ENCODE peak calls at places on chromosome 1, in seven cellular contexts. One of them, this sample, is unnamed.
A peak's percentile ranks its signal among the peaks of the same experiment; 100 is the strongest.

GRCh38 chr1:85884372-85885035 is 176.3 kb upstream of the ZNHIT6 start:
- DNase-seq in neural progenitor cell: peak; percentile 47
- DNase-seq in pancreas: no peak
- DNase-seq in gastrocnemius medialis: no peak
- DNase-seq in fibroblast of pulmonary artery: peak; percentile 42
- DNase-seq in SJCRH30: no peak
- DNase-seq in lower lobe of right lung: no peak
- DNase-seq in this sample: peak; percentile 36

GRCh38 chr1:28370220-28371010 is 875 bp downstream of the PHACTR4 start:
- DNase-seq in SJCRH30: peak; percentile 63
- DNase-seq in fibroblast of pulmonary artery: peak; percentile 46
- DNase-seq in gastrocnemius medialis: no peak
- DNase-seq in pancreas: peak; percentile 37
- DNase-seq in lower lobe of right lung: no peak
- DNase-seq in neural progenitor cell: peak; percentile 65
- DNase-seq in this sample: no peak

GRCh38 chr1:2135425-2135824 is 59.1 kb downstream of the FAAP20 start:
- DNase-seq in gastrocnemius medialis: no peak
- DNase-seq in fibroblast of pulmonary artery: peak; percentile 78
- DNase-seq in lower lobe of right lung: peak; percentile 91
- DNase-seq in pancreas: no peak
- DNase-seq in SJCRH30: peak; percentile 46
- DNase-seq in neural progenitor cell: peak; percentile 59
- DNase-seq in this sample: no peak

GRCh38 chr1:227257964-227258363 is 60.3 kb downstream of the CDC42BPA start:
- DNase-seq in neural progenitor cell: peak; percentile 15
- DNase-seq in pancreas: no peak
- DNase-seq in gastrocnemius medialis: no peak
- DNase-seq in lower lobe of right lung: no peak
- DNase-seq in fibroblast of pulmonary artery: no peak
- DNase-seq in SJCRH30: no peak
- DNase-seq in this sample: no peak

GRCh38 chr1:54273837-54274192 is 73.8 kb downstream of the MRPL37 start:
- DNase-seq in SJCRH30: peak; percentile 89
- DNase-seq in neural progenitor cell: peak; percentile 75
- DNase-seq in fibroblast of pulmonary artery: no peak
- DNase-seq in gastrocnemius medialis: peak; percentile 74
- DNase-seq in lower lobe of right lung: no peak
- DNase-seq in pancreas: no peak
- DNase-seq in this sample: no peak

GRCh38 chr1:27668808-27669723 is 2.9 kb downstream of the IFI6 start:
- DNase-seq in fibroblast of pulmonary artery: peak; percentile 66
- DNase-seq in lower lobe of right lung: peak; percentile 88
- DNase-seq in gastrocnemius medialis: peak; percentile 62
- DNase-seq in neural progenitor cell: peak; percentile 78
- DNase-seq in SJCRH30: peak; percentile 75
- DNase-seq in pancreas: peak; percentile 98
- DNase-seq in this sample: peak; percentile 51

GRCh38 chr1:55287732-55288131 is 72.6 kb upstream of the USP24 start:
- DNase-seq in lower lobe of right lung: no peak
- DNase-seq in gastrocnemius medialis: no peak
- DNase-seq in fibroblast of pulmonary artery: no peak
- DNase-seq in SJCRH30: no peak
- DNase-seq in pancreas: no peak
- DNase-seq in neural progenitor cell: no peak
- DNase-seq in this sample: no peak

GRCh38 chr1:27832762-27833161 is 2.2 kb downstream of the PPP1R8 start:
- DNase-seq in lower lobe of right lung: no peak
- DNase-seq in pancreas: no peak
- DNase-seq in fibroblast of pulmonary artery: peak; percentile 63
- DNase-seq in SJCRH30: no peak
- DNase-seq in gastrocnemius medialis: no peak
- DNase-seq in neural progenitor cell: no peak
- DNase-seq in this sample: no peak

GRCh38 chr1:156385534-156386031 is 16.6 kb downstream of the RHBG start:
- DNase-seq in pancreas: peak; percentile 83
- DNase-seq in SJCRH30: peak; percentile 48
- DNase-seq in neural progenitor cell: peak; percentile 89
- DNase-seq in fibroblast of pulmonary artery: peak; percentile 78
- DNase-seq in gastrocnemius medialis: peak; percentile 31
- DNase-seq in lower lobe of right lung: peak; percentile 61
- DNase-seq in this sample: peak; percentile 87

GRCh38 chr1:226973898-226974543 is 33.9 kb downstream of the COQ8A start:
- DNase-seq in SJCRH30: no peak
- DNase-seq in neural progenitor cell: no peak
- DNase-seq in gastrocnemius medialis: peak; percentile 85
- DNase-seq in lower lobe of right lung: no peak
- DNase-seq in pancreas: no peak
- DNase-seq in fibroblast of pulmonary artery: peak; percentile 79
- DNase-seq in this sample: no peak

GRCh38 chr1:66747500-66747899 is 4.8 kb upstream of the DYNLT5 start:
- DNase-seq in neural progenitor cell: no peak
- DNase-seq in pancreas: no peak
- DNase-seq in gastrocnemius medialis: no peak
- DNase-seq in lower lobe of right lung: no peak
- DNase-seq in SJCRH30: no peak
- DNase-seq in fibroblast of pulmonary artery: no peak
- DNase-seq in this sample: no peak

GRCh38 chr1:205535866-205536758 is 31.6 kb downstream of the CDK18 start:
- DNase-seq in neural progenitor cell: no peak
- DNase-seq in SJCRH30: no peak
- DNase-seq in pancreas: no peak
- DNase-seq in lower lobe of right lung: no peak
- DNase-seq in gastrocnemius medialis: no peak
- DNase-seq in fibroblast of pulmonary artery: no peak
- DNase-seq in this sample: no peak

DNA sequence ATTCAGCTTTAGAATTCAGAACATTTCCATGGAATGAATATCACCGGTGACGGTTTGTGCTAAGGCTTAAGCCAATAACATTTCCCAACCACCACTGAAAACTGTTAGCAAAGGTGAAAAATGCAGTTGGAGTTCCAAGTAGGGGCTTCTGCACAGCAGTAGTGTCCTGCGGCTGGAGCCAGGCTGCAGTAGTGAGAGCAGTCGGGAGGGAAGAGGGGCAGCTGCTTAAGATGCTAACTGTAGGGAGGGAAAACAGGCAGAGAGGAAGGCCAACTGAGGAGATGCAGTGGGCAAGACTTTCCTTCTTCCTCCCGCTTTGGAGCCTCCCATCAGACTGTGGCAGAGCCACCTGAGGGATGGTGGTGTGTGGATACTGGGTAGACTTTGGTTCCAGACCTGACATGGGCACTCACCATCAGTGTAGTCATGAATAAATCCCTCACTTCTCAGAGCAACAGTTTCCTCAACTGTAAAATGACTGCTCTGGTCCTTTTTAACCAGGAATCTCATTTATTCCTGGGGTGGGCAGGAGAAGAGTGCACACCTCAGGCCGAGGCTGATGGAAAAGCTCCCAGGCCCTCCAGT is 3.2 kb downstream of the F3 start:
- DNase-seq in neural progenitor cell: peak; percentile 52
- DNase-seq in lower lobe of right lung: no peak
- DNase-seq in fibroblast of pulmonary artery: no peak
- DNase-seq in SJCRH30: no peak
- DNase-seq in pancreas: no peak
- DNase-seq in gastrocnemius medialis: no peak
- DNase-seq in this sample: no peak
- H3K4me3 ChIP-seq in neural progenitor cell: no peak overlapping the region
- H3K4me3 ChIP-seq in lower lobe of right lung: peak overlapping the region; percentile 79
- H3K4me3 ChIP-seq in fibroblast of pulmonary artery: peak overlapping the region; percentile 10
- H3K4me3 ChIP-seq in SJCRH30: no peak overlapping the region
- H3K4me3 ChIP-seq in pancreas: no peak overlapping the region
- H3K4me3 ChIP-seq in gastrocnemius medialis: peak overlapping the region; percentile 62
- H3K4me3 ChIP-seq in this sample: no peak overlapping the region

GRCh38 chr1:206904423-206905142 is 7.3 kb downstream of the IL24 start:
- DNase-seq in gastrocnemius medialis: no peak
- DNase-seq in SJCRH30: no peak
- DNase-seq in lower lobe of right lung: no peak
- DNase-seq in neural progenitor cell: no peak
- DNase-seq in pancreas: no peak
- DNase-seq in fibroblast of pulmonary artery: peak; percentile 20
- DNase-seq in this sample: no peak

GRCh38 chr1:206900149-206900548 is 2.9 kb downstream of the IL24 start:
- DNase-seq in pancreas: no peak
- DNase-seq in neural progenitor cell: no peak
- DNase-seq in lower lobe of right lung: no peak
- DNase-seq in gastrocnemius medialis: no peak
- DNase-seq in fibroblast of pulmonary artery: no peak
- DNase-seq in SJCRH30: no peak
- DNase-seq in this sample: no peak

GRCh38 chr1:206901944-206902343 is 4.7 kb downstream of the IL24 start:
- DNase-seq in SJCRH30: no peak
- DNase-seq in neural progenitor cell: no peak
- DNase-seq in gastrocnemius medialis: no peak
- DNase-seq in pancreas: no peak
- DNase-seq in fibroblast of pulmonary artery: no peak
- DNase-seq in lower lobe of right lung: no peak
- DNase-seq in this sample: no peak

GRCh38 chr1:206903687-206904086 is 6.4 kb downstream of the IL24 start:
- DNase-seq in SJCRH30: no peak
- DNase-seq in pancreas: no peak
- DNase-seq in fibroblast of pulmonary artery: peak; percentile 53
- DNase-seq in gastrocnemius medialis: peak; percentile 37
- DNase-seq in lower lobe of right lung: no peak
- DNase-seq in neural progenitor cell: no peak
- DNase-seq in this sample: no peak

DNA sequence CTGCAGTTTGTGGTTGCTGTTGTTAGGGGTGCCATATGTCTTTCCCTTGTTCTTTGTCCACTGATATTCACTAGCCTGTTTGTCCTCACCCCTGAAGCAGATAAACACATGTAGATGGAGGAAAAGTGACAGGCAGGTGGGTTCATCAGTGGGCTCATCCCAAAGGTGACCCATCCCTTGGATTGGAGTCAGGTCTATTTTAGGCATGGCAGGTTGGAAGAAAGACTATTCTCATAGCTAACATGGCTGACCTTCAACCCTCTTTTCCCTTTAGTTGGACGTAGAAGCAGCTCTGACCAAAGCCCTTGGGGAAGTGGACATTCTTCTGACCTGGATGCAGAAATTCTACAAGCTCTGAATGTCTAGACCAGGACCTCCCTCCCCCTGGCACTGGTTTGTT is 5.5 kb downstream of the IL24 start:
- DNase-seq in gastrocnemius medialis: no peak
- DNase-seq in neural progenitor cell: no peak
- DNase-seq in fibroblast of pulmonary artery: no peak
- DNase-seq in pancreas: no peak
- DNase-seq in lower lobe of right lung: no peak
- DNase-seq in SJCRH30: no peak
- DNase-seq in this sample: no peak
- H3K4me3 ChIP-seq in gastrocnemius medialis: no peak overlapping the region
- H3K4me3 ChIP-seq in neural progenitor cell: no peak overlapping the region
- H3K4me3 ChIP-seq in fibroblast of pulmonary artery: no peak overlapping the region
- H3K4me3 ChIP-seq in pancreas: no peak overlapping the region
- H3K4me3 ChIP-seq in lower lobe of right lung: no peak overlapping the region
- H3K4me3 ChIP-seq in SJCRH30: no peak overlapping the region
- H3K4me3 ChIP-seq in this sample: no peak overlapping the region

GRCh38 chr1:161733526-161733925 is 12.2 kb downstream of the FCRLB start:
- DNase-seq in fibroblast of pulmonary artery: peak; percentile 92
- DNase-seq in SJCRH30: no peak
- DNase-seq in pancreas: no peak
- DNase-seq in lower lobe of right lung: no peak
- DNase-seq in neural progenitor cell: no peak
- DNase-seq in gastrocnemius medialis: no peak
- DNase-seq in this sample: no peak

GRCh38 chr1:161735837-161736236 is 13.7 kb upstream of the DUSP12 start:
- DNase-seq in neural progenitor cell: no peak
- DNase-seq in lower lobe of right lung: no peak
- DNase-seq in SJCRH30: no peak
- DNase-seq in gastrocnemius medialis: no peak
- DNase-seq in fibroblast of pulmonary artery: no peak
- DNase-seq in pancreas: no peak
- DNase-seq in this sample: no peak

GRCh38 chr1:161731241-161731640 is 9.9 kb downstream of the FCRLB start:
- DNase-seq in pancreas: no peak
- DNase-seq in lower lobe of right lung: no peak
- DNase-seq in gastrocnemius medialis: no peak
- DNase-seq in neural progenitor cell: no peak
- DNase-seq in SJCRH30: no peak
- DNase-seq in fibroblast of pulmonary artery: no peak
- DNase-seq in this sample: no peak

GRCh38 chr1:161730050-161730564 is 8.8 kb downstream of the FCRLB start:
- DNase-seq in gastrocnemius medialis: no peak
- DNase-seq in neural progenitor cell: no peak
- DNase-seq in lower lobe of right lung: no peak
- DNase-seq in SJCRH30: no peak
- DNase-seq in pancreas: no peak
- DNase-seq in fibroblast of pulmonary artery: peak; percentile 51
- DNase-seq in this sample: no peak

DNA sequence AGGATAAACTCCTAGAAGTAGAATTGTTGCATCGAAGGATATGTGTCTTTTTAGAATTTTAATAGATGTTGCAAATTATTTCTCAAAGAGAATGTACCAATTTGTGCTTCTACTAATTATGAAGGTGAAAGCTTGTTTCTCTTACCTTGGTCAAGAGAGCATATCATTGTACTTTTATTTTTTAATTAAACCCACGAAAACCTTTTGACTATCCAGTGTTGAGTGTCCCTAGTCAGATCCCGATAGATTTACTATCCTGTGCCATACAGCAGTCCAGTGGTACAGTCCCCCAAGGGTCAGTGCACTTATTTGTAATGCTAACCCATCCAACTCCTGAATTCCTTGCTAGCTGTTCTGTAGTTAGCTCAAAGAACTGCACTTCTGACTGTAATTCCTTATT is 11.0 kb downstream of the FCRLB start:
- DNase-seq in neural progenitor cell: no peak
- DNase-seq in fibroblast of pulmonary artery: no peak
- DNase-seq in SJCRH30: no peak
- DNase-seq in pancreas: no peak
- DNase-seq in gastrocnemius medialis: no peak
- DNase-seq in lower lobe of right lung: no peak
- DNase-seq in this sample: no peak
- H3K4me3 ChIP-seq in neural progenitor cell: no peak overlapping the region
- H3K4me3 ChIP-seq in fibroblast of pulmonary artery: no peak overlapping the region
- H3K4me3 ChIP-seq in SJCRH30: no peak overlapping the region
- H3K4me3 ChIP-seq in pancreas: no peak overlapping the region
- H3K4me3 ChIP-seq in gastrocnemius medialis: no peak overlapping the region
- H3K4me3 ChIP-seq in lower lobe of right lung: no peak overlapping the region
- H3K4me3 ChIP-seq in this sample: no peak overlapping the region

DNA sequence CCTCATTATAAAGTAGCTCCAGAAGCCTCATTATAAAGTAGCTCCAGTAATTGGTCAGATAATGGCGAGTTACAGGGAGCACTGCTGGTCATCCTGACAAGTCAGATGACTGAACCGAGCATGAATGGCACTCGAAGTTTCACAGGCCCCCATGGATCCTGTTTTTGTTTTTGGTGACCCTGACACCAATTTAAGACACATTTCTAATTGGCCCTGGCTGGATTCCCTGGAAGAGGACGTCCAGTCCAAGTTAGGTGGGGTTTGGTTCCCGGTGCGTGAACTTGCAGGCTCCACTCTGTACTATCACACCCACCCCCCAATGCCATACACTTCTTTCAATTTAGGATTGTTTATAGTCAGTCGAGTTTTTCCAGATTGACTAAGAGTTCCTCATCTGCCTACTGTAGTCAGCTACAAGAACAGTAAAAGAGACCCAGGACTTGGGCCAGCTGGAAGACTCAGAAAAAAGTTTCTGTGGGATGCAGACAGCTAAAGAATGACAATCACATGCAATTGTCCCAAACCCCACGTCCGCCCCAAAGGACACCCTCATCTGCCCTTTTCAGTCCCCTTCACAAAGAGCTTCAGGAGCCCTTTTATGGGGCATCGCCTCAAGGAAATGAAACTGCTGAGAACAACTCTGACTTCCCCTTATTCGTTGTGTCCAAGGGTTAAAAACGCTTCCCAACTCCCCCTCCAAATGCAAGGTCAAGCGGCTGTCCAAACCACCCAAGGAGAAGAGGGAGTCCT is 2.7 kb downstream of the DHRS3 start:
- DNase-seq in fibroblast of pulmonary artery: no peak
- DNase-seq in gastrocnemius medialis: no peak
- DNase-seq in SJCRH30: no peak
- DNase-seq in lower lobe of right lung: no peak
- DNase-seq in neural progenitor cell: no peak
- DNase-seq in pancreas: no peak
- DNase-seq in this sample: no peak
- H3K4me3 ChIP-seq in fibroblast of pulmonary artery: peak overlapping the region; percentile 71
- H3K4me3 ChIP-seq in gastrocnemius medialis: peak overlapping the region; percentile 89
- H3K4me3 ChIP-seq in SJCRH30: peak overlapping the region; percentile 27
- H3K4me3 ChIP-seq in lower lobe of right lung: peak overlapping the region; percentile 85
- H3K4me3 ChIP-seq in neural progenitor cell: peak overlapping the region; percentile 94
- H3K4me3 ChIP-seq in pancreas: peak overlapping the region; percentile 83
- H3K4me3 ChIP-seq in this sample: no peak overlapping the region